ENCODE peak calls at places on chromosomes 5 and 9, in nine cellular contexts. P is activated gamma-delta T cell, Y is SK-N-SH, F is NCI-H1105, G is MM.1S, K is cardiac muscle cell, W is AG09319, L is T1000, T is amniotic stem cell. B is an unnamed sample.

GRCh38 chr9:133726401-133727276 is 11.5 kb downstream of the SARDH start:
- DNase-seq in L (peak), P (no peak), Y (peak), T (peak), W (no peak), K (peak), G (no peak), F (peak), B (peak)

GRCh38 chr5:64594601-64595518 is 89.0 kb downstream of the RGS7BP start:
- DNase-seq in L (no peak), W (no peak), F (no peak), T (no peak), P (no peak), G (no peak), Y (no peak), K (peak), B (peak)

GRCh38 chr9:8115570-8115969 is 316.0 kb upstream of the DMAC1 start:
- DNase-seq in W (no peak), Y (no peak), K (no peak), F (no peak), T (no peak), G (no peak), L (no peak), P (no peak), B (no peak)

GRCh38 chr5:90696148-90696547 is 137.6 kb downstream of the ADGRV1 start:
- DNase-seq in L (no peak), W (no peak), Y (no peak), G (no peak), F (no peak), P (no peak), K (no peak), T (no peak), B (peak)

GRCh38 chr5:124544366-124545055 is 201.9 kb downstream of the ZNF608 start:
- DNase-seq in T (no peak), P (no peak), W (no peak), L (no peak), F (no peak), Y (no peak), G (no peak), K (no peak), B (no peak)

GRCh38 chr9:13002740-13003139 is 227.9 kb downstream of the LURAP1L start:
- DNase-seq in T (no peak), K (no peak), L (no peak), Y (no peak), P (no peak), W (no peak), G (no peak), F (no peak), B (no peak)

GRCh38 chr5:71932649-71933338 is 174.5 kb upstream of the MAP1B start:
- DNase-seq in P (no peak), L (peak), Y (no peak), T (no peak), G (no peak), W (no peak), K (peak), F (no peak), B (no peak)

GRCh38 chr5:59684388-59685003 is 209.0 kb downstream of the PDE4D start:
- DNase-seq in G (no peak), K (no peak), P (no peak), Y (no peak), W (no peak), L (no peak), F (no peak), T (no peak), B (no peak)

GRCh38 chr9:136016221-136016881 is 55.2 kb upstream of the UBAC1 start:
- DNase-seq in G (no peak), W (no peak), L (no peak), P (no peak), Y (peak), T (no peak), K (no peak), F (no peak), B (no peak)

GRCh38 chr5:154714271-154714986 is 40.7 kb upstream of the LARP1 start:
- DNase-seq in T (no peak), L (no peak), G (peak), F (no peak), Y (no peak), W (no peak), P (no peak), K (no peak), B (peak)

GRCh38 chr9:134895103-134895502 is 14.5 kb downstream of the FCN2 start:
- DNase-seq in K (peak), T (no peak), Y (no peak), W (no peak), P (no peak), G (no peak), F (no peak), L (no peak), B (no peak)

GRCh38 chr9:94799578-94800264 is 73.2 kb downstream of the AOPEP start:
- DNase-seq in L (no peak), G (no peak), K (peak), T (no peak), Y (no peak), P (no peak), F (no peak), W (no peak), B (no peak)

GRCh38 chr5:178282391-178282790 is 49.8 kb upstream of the PHYKPL start:
- DNase-seq in T (no peak), F (no peak), W (no peak), P (no peak), K (no peak), L (no peak), G (no peak), Y (no peak), B (no peak)

GRCh38 chr5:115309751-115310370 is 13.4 kb upstream of the CCDC112 start:
- DNase-seq in W (peak), Y (no peak), F (no peak), P (no peak), T (peak), L (no peak), G (peak), K (peak), B (peak)

GRCh38 chr5:38373733-38374132 is 115.4 kb downstream of the EGFLAM start:
- DNase-seq in G (no peak), K (peak), L (no peak), F (no peak), W (no peak), Y (no peak), T (no peak), P (no peak), B (no peak)

GRCh38 chr9:95189230-95190098 is 128.0 kb downstream of the FANCC start:
- DNase-seq in Y (peak), G (no peak), P (no peak), L (no peak), F (no peak), T (peak), K (peak), W (peak), B (no peak)

GRCh38 chr9:76901801-76902200 is 4.1 kb downstream of the PRUNE2 start:
- DNase-seq in Y (no peak), P (no peak), G (no peak), T (no peak), F (no peak), W (no peak), K (no peak), L (no peak), B (no peak)

GRCh38 chr9:35776018-35776417 is 15.4 kb upstream of the NPR2 start:
- DNase-seq in W (no peak), K (no peak), P (no peak), G (no peak), T (no peak), F (peak), Y (no peak), L (no peak), B (peak)

GRCh38 chr5:55223219-55223987 is 3.7 kb downstream of the MCIDAS start:
- DNase-seq in G (no peak), L (no peak), F (no peak), P (no peak), W (no peak), Y (peak), T (no peak), K (no peak), B (no peak)

GRCh38 chr9:89149726-89150125 is 28.9 kb downstream of the SHC3 start:
- DNase-seq in T (peak), Y (no peak), P (no peak), G (no peak), W (no peak), K (peak), F (no peak), L (peak), B (peak)

GRCh38 chr9:109771796-109772525 is 8.0 kb upstream of the PALM2AKAP2 start:
- DNase-seq in Y (no peak), L (no peak), F (no peak), G (no peak), T (no peak), K (peak), P (no peak), W (no peak), B (no peak)